ENCODE peak calls at places on chromosomes 4 and X, in four cellular contexts. P is K562, G is transverse colon, Q is stomach. Z is an unnamed sample.
A peak's percentile ranks its signal among the peaks of the same experiment; 100 is the strongest.

GRCh38 chr4:15255537-15255936 is 172.3 kb upstream of the C1QTNF7 start:
- DNase-seq in G (no peak), Q (no peak), P (no peak), Z (no peak)

GRCh38 chr4:38424171-38424871 is 239.7 kb upstream of the KLF3 start:
- DNase-seq in Q (peak; percentile 77), P (no peak), G (peak; percentile 52), Z (no peak)

GRCh38 chr4:129261584-129261983 is 165.6 kb downstream of the C4orf33 start:
- DNase-seq in Q (no peak), P (no peak), G (no peak), Z (no peak)

GRCh38 chr4:184573701-184574100 is 75.5 kb downstream of the CASP3 start:
- DNase-seq in P (no peak), Q (no peak), G (no peak), Z (no peak)

GRCh38 chr4:108375434-108375833 is 206.7 kb upstream of the LEF1 start:
- DNase-seq in P (no peak), G (no peak), Q (no peak), Z (no peak)

GRCh38 chrX:10620121-10620699 is at the start of gene MID1:
- DNase-seq in Q (peak; percentile 66), G (peak; percentile 68), P (no peak), Z (peak; percentile 90)

GRCh38 chr4:154928640-154929257 is 147.7 kb downstream of the RBM46 start:
- DNase-seq in P (no peak), Q (no peak), G (no peak), Z (no peak)

GRCh38 chr4:77015390-77015789 is 60.4 kb downstream of the CCNI start:
- DNase-seq in Q (no peak), G (no peak), P (no peak), Z (no peak)

GRCh38 chrX:103817502-103817901 is 14.6 kb downstream of the RAB9B start:
- DNase-seq in P (peak; percentile 39), G (no peak), Q (no peak), Z (no peak)

GRCh38 chrX:13938053-13938765 is 91.5 kb downstream of the GEMIN8 start:
- DNase-seq in Q (peak; percentile 40), G (peak; percentile 19), P (no peak), Z (no peak)

GRCh38 chr4:185748901-185749390 is 63.0 kb downstream of the SORBS2 start:
- DNase-seq in G (no peak), Q (no peak), P (no peak), Z (no peak)

GRCh38 chr4:128288689-128289106 is 1.1 kb upstream of the PGRMC2 start:
- DNase-seq in Q (peak; percentile 34), G (peak; percentile 30), P (no peak), Z (no peak)

GRCh38 chr4:139852612-139853269 is 187.1 kb downstream of the MGST2 start:
- DNase-seq in Q (no peak), P (no peak), G (no peak), Z (no peak)

GRCh38 chrX:110037181-110037580 is 34.3 kb downstream of the TMEM164 start:
- DNase-seq in G (no peak), P (no peak), Q (no peak), Z (no peak)

GRCh38 chr4:24686866-24687672 is 102.7 kb upstream of the DHX15 start:
- DNase-seq in Q (peak; percentile 66), P (peak; percentile 65), G (peak; percentile 66), Z (no peak)

GRCh38 chr4:84482564-84483563 is 16.2 kb downstream of the NKX6-1 start:
- DNase-seq in G (peak; percentile 64), P (no peak), Q (no peak), Z (no peak)

GRCh38 chr4:1979477-1980196 is 29.1 kb downstream of the NELFA start:
- DNase-seq in P (no peak), Q (no peak), G (no peak), Z (no peak)

GRCh38 chr4:7666011-7666410 is 231.3 kb upstream of the PSAPL1 start:
- DNase-seq in G (no peak), P (no peak), Q (no peak), Z (no peak)

GRCh38 chr4:135243960-135244561 is 1042.5 kb upstream of the PABPC4L start:
- DNase-seq in G (no peak), P (no peak), Q (no peak), Z (no peak)

GRCh38 chr4:81220269-81220668 is 5.2 kb upstream of the PRKG2 start:
- DNase-seq in G (no peak), P (no peak), Q (no peak), Z (no peak)

GRCh38 chr4:82551734-82552133 is 10.1 kb downstream of the TMEM150C start:
- DNase-seq in P (no peak), G (no peak), Q (no peak), Z (no peak)

GRCh38 chr4:146183209-146183608 is 7.7 kb downstream of the LSM6 start:
- DNase-seq in P (no peak), G (no peak), Q (no peak), Z (no peak)

GRCh38 chr4:98961770-98962169 is 32.8 kb upstream of the EIF4E start:
- DNase-seq in P (no peak), Q (no peak), G (no peak), Z (no peak)

GRCh38 chr4:17758459-17758858 is 23.0 kb downstream of the FAM184B start:
- DNase-seq in P (no peak), G (no peak), Q (no peak), Z (no peak)

GRCh38 chr4:187565416-187565815 is 430.2 kb upstream of the ZFP42 start:
- DNase-seq in Q (no peak), P (no peak), G (no peak), Z (no peak)

GRCh38 chr4:124708517-124709300 is 3.8 kb downstream of the ANKRD50 start:
- DNase-seq in G (no peak), P (no peak), Q (no peak), Z (no peak)

GRCh38 chr4:2714071-2714770 is 41.9 kb downstream of the TNIP2 start:
- DNase-seq in Q (no peak), P (no peak), G (no peak), Z (peak; percentile 69)

GRCh38 chrX:40090050-40090804 is 7.5 kb downstream of the BCOR start:
- DNase-seq in P (peak; percentile 61), Q (peak; percentile 57), G (peak; percentile 43), Z (no peak)

GRCh38 chrX:100410901-100411801 is 1.1 kb upstream of the PCDH19 start:
- DNase-seq in P (no peak), Q (no peak), G (no peak), Z (peak; percentile 63)

GRCh38 chrX:120672389-120672788 is 42.5 kb upstream of the C1GALT1C1 start:
- DNase-seq in G (no peak), Q (peak; percentile 30), P (no peak), Z (peak; percentile 70)

GRCh38 chr4:59598233-59598618 is 1601.9 kb upstream of the ADGRL3 start:
- DNase-seq in P (no peak), G (no peak), Q (no peak), Z (no peak)

GRCh38 chrX:41693024-41693423 is 4.3 kb downstream of the GPR34 start:
- DNase-seq in Q (no peak), P (no peak), G (no peak), Z (no peak)

GRCh38 chr4:7210818-7211217 is 18.5 kb downstream of the SORCS2 start:
- DNase-seq in Q (no peak), P (no peak), G (no peak), Z (no peak)

GRCh38 chr4:33149658-33150057 is 2429.5 kb downstream of the PCDH7 start:
- DNase-seq in P (no peak), G (no peak), Q (no peak), Z (no peak)

GRCh38 chrX:150649096-150649870 is 43.9 kb upstream of the MTMR1 start:
- DNase-seq in P (no peak), G (peak; percentile 10), Q (no peak), Z (peak; percentile 76)

GRCh38 chr4:184427093-184427492 is 47.3 kb downstream of the IRF2 start:
- DNase-seq in Q (no peak), G (no peak), P (no peak), Z (no peak)

GRCh38 chr4:89055157-89056080 is 1.6 kb downstream of the FAM13A start:
- DNase-seq in Q (no peak), G (no peak), P (no peak), Z (no peak)

GRCh38 chr4:89056953-89057398 is at the start of gene FAM13A:
- DNase-seq in Q (peak; percentile 85), P (peak; percentile 74), G (peak; percentile 72), Z (peak; percentile 95)

GRCh38 chr4:89054627-89055026 is 2.4 kb downstream of the FAM13A start:
- DNase-seq in P (no peak), G (no peak), Q (no peak), Z (no peak)

DNA sequence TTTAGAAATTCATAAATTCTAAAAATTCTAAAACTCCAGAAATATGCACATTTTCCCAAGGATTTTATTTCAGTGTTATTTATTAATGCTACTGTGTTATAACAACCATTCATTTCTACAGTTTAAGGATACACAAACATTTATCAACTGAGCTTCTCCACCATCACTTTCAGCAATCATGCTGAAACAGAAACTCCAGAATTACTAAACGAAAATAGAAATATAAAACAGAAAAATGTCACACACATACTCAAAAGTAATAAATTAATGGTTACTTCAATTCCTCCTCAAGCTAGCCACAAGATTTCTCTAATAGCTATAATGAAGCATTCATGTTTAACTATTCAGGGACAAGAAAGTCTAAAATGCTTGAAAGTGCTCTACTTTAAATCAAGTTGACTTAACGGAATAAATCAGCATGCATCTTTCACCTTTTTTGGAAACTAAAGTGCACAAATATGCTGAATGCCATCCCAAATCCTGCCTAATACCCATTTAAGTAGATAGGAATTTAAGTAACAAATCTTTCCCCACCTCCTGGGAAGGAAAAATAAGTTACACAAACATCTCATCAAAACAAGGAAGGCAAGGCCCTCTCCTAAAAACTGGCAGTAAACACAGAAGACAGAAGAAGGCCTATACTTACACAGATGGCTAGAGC is 563 bp downstream of the FAM13A start:
- DNase-seq in Q (no peak), P (no peak), G (no peak), Z (no peak)
- TF ChIP-seq EP300 in Q (no peak), P (no peak), G (no peak), Z (no peak)

GRCh38 chr4:160809576-160809975 is 1354.2 kb downstream of the FSTL5 start:
- DNase-seq in G (no peak), P (no peak), Q (no peak), Z (no peak)

GRCh38 chr4:160808174-160808573 is 1355.6 kb downstream of the FSTL5 start:
- DNase-seq in G (no peak), Q (no peak), P (no peak), Z (no peak)

GRCh38 chr4:160811956-160812355 is 1351.8 kb downstream of the FSTL5 start:
- DNase-seq in G (no peak), Q (no peak), P (no peak), Z (no peak)

GRCh38 chr4:160810415-160810814 is 1353.4 kb downstream of the FSTL5 start:
- DNase-seq in P (no peak), Q (no peak), G (no peak), Z (no peak)
- TF ChIP-seq EP300 in P (no peak), Q (no peak), G (no peak), Z (no peak)

GRCh38 chr4:157423526-157424020 is 203.0 kb downstream of the GRIA2 start:
- DNase-seq in G (no peak), P (no peak), Q (no peak), Z (no peak)
- TF ChIP-seq EP300 in G (no peak), P (no peak), Q (no peak), Z (no peak)

DNA sequence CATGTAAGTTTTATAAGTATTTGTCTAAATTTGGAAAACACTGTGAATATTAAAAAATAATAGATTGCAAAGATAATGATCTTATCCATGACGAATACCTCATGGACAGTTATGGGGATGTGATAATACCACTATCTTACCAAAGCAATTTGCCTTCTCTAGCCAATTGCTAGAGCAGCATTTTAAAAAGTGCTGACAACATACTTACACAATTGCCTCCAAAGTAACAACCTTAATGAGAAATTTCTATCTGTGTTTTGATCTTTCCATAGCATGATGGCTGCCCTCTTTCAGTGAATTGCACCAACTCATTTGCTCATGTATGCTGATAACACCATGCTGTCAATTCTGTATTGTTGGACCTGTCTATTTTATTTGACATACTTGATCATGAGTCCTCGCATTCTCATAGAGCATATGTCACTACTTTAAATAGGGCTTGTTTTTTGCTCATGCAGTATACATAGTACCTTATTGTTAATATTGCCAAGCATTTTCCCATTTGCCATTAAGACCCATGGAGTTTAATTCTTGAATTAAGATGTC is 87.2 kb downstream of the MMRN1 start:
- DNase-seq in Q (no peak), G (no peak), P (no peak), Z (no peak)
- TF ChIP-seq EP300 in Q (no peak), G (no peak), P (no peak), Z (no peak)

Z was measured in sigmoid colon.